ENCODE peak calls at places on chromosomes 13 and 19, in five cellular contexts. W is fibroblast of pulmonary artery; D is mesenchymal stem cell; E is CD8-positive, alpha-beta T cell; Q is naive thymus-derived CD4-positive, alpha-beta T cell. X is an unnamed sample.

GRCh38 chr19:18109731-18110671 is 12.4 kb downstream of the MAST3 start:
- DNase-seq in E (peak), W (no peak), Q (no peak), D (peak), X (no peak)

GRCh38 chr19:34254552-34255432 is at the start of gene GARRE1:
- DNase-seq in D (no peak), E (peak), Q (no peak), W (peak), X (no peak)

GRCh38 chr19:38691938-38692457 is 44.5 kb downstream of the ACTN4 start:
- DNase-seq in D (peak), E (no peak), W (peak), Q (no peak), X (peak)

GRCh38 chr19:56933014-56933705 is 92.6 kb upstream of the PEG3 start:
- DNase-seq in D (no peak), Q (no peak), W (no peak), E (no peak), X (no peak)

GRCh38 chr19:10419646-10420443 is 493 bp upstream of the PDE4A start:
- DNase-seq in E (no peak), W (peak), D (peak), Q (no peak), X (no peak)

GRCh38 chr13:31209172-31209818 is 9.5 kb downstream of the B3GLCT start:
- DNase-seq in W (peak), Q (no peak), D (peak), E (no peak), X (peak)

GRCh38 chr19:30421571-30421970 is 49.4 kb downstream of the ZNF536 start:
- DNase-seq in D (no peak), Q (no peak), E (no peak), W (no peak), X (no peak)

GRCh38 chr13:33228645-33229445 is 56.7 kb downstream of the STARD13 start:
- DNase-seq in D (peak), E (no peak), Q (peak), W (peak), X (no peak)

GRCh38 chr19:408441-409005 is 424 bp downstream of the C2CD4C start:
- DNase-seq in W (no peak), E (no peak), Q (no peak), D (no peak), X (no peak)

GRCh38 chr13:50320297-50320862 is 305.1 kb downstream of the KCNRG start:
- DNase-seq in W (peak), Q (no peak), D (peak), E (no peak), X (peak)

GRCh38 chr13:113427562-113428468 is 25.5 kb downstream of the ADPRHL1 start:
- DNase-seq in D (no peak), Q (no peak), E (no peak), W (no peak), X (no peak)

GRCh38 chr13:66693656-66694055 is 536.5 kb downstream of the PCDH9 start:
- DNase-seq in D (no peak), W (peak), Q (no peak), E (no peak), X (no peak)

GRCh38 chr19:15404780-15405211 is 14.0 kb downstream of the AKAP8L start:
- DNase-seq in E (no peak), D (peak), Q (no peak), W (no peak), X (no peak)

GRCh38 chr19:23698711-23699520 is 11.9 kb upstream of the ZNF675 start:
- DNase-seq in E (no peak), D (no peak), Q (no peak), W (no peak), X (no peak)

GRCh38 chr13:72126424-72126823 is 259.4 kb upstream of the DACH1 start:
- DNase-seq in E (no peak), D (no peak), W (peak), Q (no peak), X (no peak)

GRCh38 chr19:43664008-43664407 is 6.0 kb downstream of the PLAUR start:
- DNase-seq in Q (peak), W (no peak), D (no peak), E (no peak), X (no peak)

GRCh38 chr19:9037415-9038062 is 27.3 kb upstream of the MUC16 start:
- DNase-seq in Q (no peak), D (no peak), W (no peak), E (no peak), X (no peak)

GRCh38 chr13:84927442-84928169 is 871.6 kb downstream of the SLITRK6 start:
- DNase-seq in W (no peak), E (no peak), D (no peak), Q (no peak), X (no peak)

GRCh38 chr19:34104099-34104498 is 68.2 kb upstream of the LSM14A start:
- DNase-seq in D (no peak), Q (no peak), W (no peak), E (no peak), X (no peak)

GRCh38 chr19:51333836-51334460 is 8.0 kb downstream of the VSIG10L start:
- DNase-seq in D (no peak), W (no peak), E (no peak), Q (no peak), X (no peak)

GRCh38 chr19:55647732-55648656 is at the start of gene CCDC106:
- DNase-seq in Q (peak), W (peak), D (peak), E (peak), X (peak)

GRCh38 chr19:40192758-40193586 is 1.7 kb downstream of the MAP3K10 start:
- DNase-seq in W (no peak), D (no peak), Q (no peak), E (no peak), X (no peak)

GRCh38 chr13:63409791-63410351 is 1994.2 kb upstream of the PCDH20 start:
- DNase-seq in Q (no peak), E (no peak), W (no peak), D (no peak), X (no peak)

GRCh38 chr19:4633140-4633967 is 6.0 kb upstream of the TNFAIP8L1 start:
- DNase-seq in Q (no peak), E (no peak), W (peak), D (peak), X (peak)

GRCh38 chr19:4638330-4638729 is 986 bp upstream of the TNFAIP8L1 start:
- DNase-seq in W (no peak), D (no peak), Q (no peak), E (no peak), X (no peak)

GRCh38 chr19:4636151-4636717 is 3.1 kb upstream of the TNFAIP8L1 start:
- DNase-seq in Q (peak), E (peak), W (peak), D (peak), X (no peak)

GRCh38 chr19:4636761-4637160 is 2.6 kb upstream of the TNFAIP8L1 start:
- DNase-seq in E (no peak), W (no peak), Q (no peak), D (no peak), X (no peak)

DNA sequence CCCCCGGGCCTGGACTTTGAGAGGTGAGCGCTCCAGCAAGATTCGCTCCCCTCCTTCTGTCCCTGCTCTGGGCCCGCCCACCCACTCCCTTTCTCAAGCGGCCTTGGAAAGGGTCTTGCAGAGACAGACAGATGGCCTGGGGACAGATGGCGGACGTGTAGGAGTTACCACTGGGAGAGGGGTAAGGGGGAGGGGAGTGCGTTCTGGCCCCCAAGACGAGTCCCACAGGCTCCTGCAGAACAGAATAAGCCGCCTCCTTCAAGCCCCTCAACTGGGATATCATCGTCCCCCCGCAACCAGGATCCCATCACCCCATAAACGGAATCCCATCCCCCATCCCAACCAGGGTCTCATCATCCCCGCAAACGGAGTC is 3.6 kb upstream of the TNFAIP8L1 start:
- DNase-seq in E (no peak), D (no peak), Q (no peak), W (no peak), X (no peak)
- H3K4me3 ChIP-seq in E (peak), D (peak), Q (peak), W (peak), X (peak)

GRCh38 chr19:2047076-2047448 is 4.0 kb downstream of the MKNK2 start:
- DNase-seq in W (no peak), E (no peak), Q (no peak), D (no peak), X (no peak)

GRCh38 chr19:2043864-2044708 is 7.0 kb downstream of the MKNK2 start:
- DNase-seq in E (no peak), W (no peak), Q (no peak), D (no peak), X (no peak)

GRCh38 chr19:2046046-2046907 is 4.8 kb downstream of the MKNK2 start:
- DNase-seq in E (no peak), W (no peak), Q (no peak), D (no peak), X (no peak)

GRCh38 chr19:2044709-2045500 is 6.1 kb downstream of the MKNK2 start:
- DNase-seq in W (no peak), E (no peak), Q (no peak), D (no peak), X (no peak)

GRCh38 chr19:2045501-2046045 is 5.5 kb downstream of the MKNK2 start:
- DNase-seq in W (no peak), E (no peak), D (no peak), Q (no peak), X (no peak)
- H3K4me3 ChIP-seq in W (no peak), E (no peak), D (no peak), Q (no peak), X (no peak)

GRCh38 chr19:1672038-1672768 is 19.8 kb upstream of the TCF3 start:
- DNase-seq in D (peak), W (peak), E (peak), Q (no peak), X (no peak)
- H3K4me3 ChIP-seq in D (peak), W (peak), E (peak), Q (no peak), X (peak)

GRCh38 chr19:45467115-45467455 is 711 bp upstream of the FOSB start:
- DNase-seq in Q (no peak), W (no peak), D (peak), E (no peak), X (no peak)
- H3K4me3 ChIP-seq in Q (peak), W (peak), D (peak), E (peak), X (peak)

GRCh38 chr13:79183231-79183630 is 222.8 kb downstream of the RBM26 start:
- DNase-seq in Q (no peak), W (no peak), D (no peak), E (no peak), X (no peak)
- H3K4me3 ChIP-seq in Q (no peak), W (no peak), D (no peak), E (no peak), X (no peak)

GRCh38 chr13:109779074-109779473 is 7.3 kb downstream of the IRS2 start:
- DNase-seq in Q (peak), E (peak), D (no peak), W (no peak), X (no peak)
- H3K4me3 ChIP-seq in Q (peak), E (peak), D (no peak), W (peak), X (peak)